ENCODE peak calls at places on chromosomes 12 and 14, in five cellular contexts. M is lung, L is cardiac muscle cell, Y is Peyer's patch, N is NCI-H774. Z is an unnamed sample.

GRCh38 chr12:81564237-81564636 is 194.9 kb downstream of the PPFIA2 start:
- DNase-seq in L (no peak), Y (no peak), N (no peak), M (no peak), Z (no peak)

GRCh38 chr12:50242751-50243191 is 40.5 kb downstream of the LIMA1 start:
- DNase-seq in Y (no peak), M (no peak), L (no peak), N (no peak), Z (no peak)

GRCh38 chr14:68306934-68307758 is 485.7 kb downstream of the ZFP36L1 start:
- DNase-seq in M (no peak), Y (no peak), L (no peak), N (peak), Z (peak)

GRCh38 chr12:50505945-50506344 is 1.2 kb downstream of the DIP2B start:
- DNase-seq in N (no peak), Y (peak), M (peak), L (peak), Z (no peak)

GRCh38 chr14:51869426-51870113 is 9.2 kb downstream of the GNG2 start:
- DNase-seq in M (no peak), Y (no peak), L (no peak), N (no peak), Z (no peak)

GRCh38 chr12:118063567-118064391 is 2.8 kb upstream of the WSB2 start:
- DNase-seq in M (no peak), N (no peak), Y (no peak), L (peak), Z (no peak)

GRCh38 chr14:54200726-54201125 is 196.1 kb upstream of the CDKN3 start:
- DNase-seq in N (no peak), M (no peak), L (no peak), Y (no peak), Z (no peak)

GRCh38 chr14:72906316-72906715 is 12.4 kb upstream of the DPF3 start:
- DNase-seq in L (peak), M (no peak), Y (no peak), N (no peak), Z (no peak)

GRCh38 chr14:63542231-63542999 is 762 bp downstream of the PPP2R5E start:
- DNase-seq in L (peak), N (no peak), Y (peak), M (peak), Z (peak)

GRCh38 chr12:57632369-57632897 is 568 bp downstream of the B4GALNT1 start:
- DNase-seq in M (no peak), N (no peak), Y (no peak), L (no peak), Z (peak)

GRCh38 chr12:26939192-26939832 is 1.0 kb downstream of the FGFR1OP2 start:
- DNase-seq in L (no peak), Y (no peak), N (no peak), M (no peak), Z (no peak)

GRCh38 chr14:100830681-100831080 is 4.8 kb downstream of the MEG3 start:
- DNase-seq in L (no peak), N (no peak), M (no peak), Y (no peak), Z (no peak)

GRCh38 chr12:109239179-109239578 is 69.9 kb downstream of the FOXN4 start:
- DNase-seq in Y (no peak), L (no peak), N (no peak), M (no peak), Z (no peak)

GRCh38 chr12:96483116-96483515 is 6.3 kb upstream of the CFAP54 start:
- DNase-seq in Y (no peak), N (no peak), M (no peak), L (no peak), Z (no peak)

GRCh38 chr12:123942911-123943648 is 29.6 kb downstream of the CCDC92 start:
- DNase-seq in N (no peak), M (no peak), Y (no peak), L (peak), Z (no peak)

GRCh38 chr14:95240859-95241813 is 78.6 kb downstream of the CLMN start:
- DNase-seq in Y (no peak), N (no peak), M (no peak), L (no peak), Z (no peak)

GRCh38 chr12:34402899-34403705 is 380.8 kb downstream of the ALG10 start:
- DNase-seq in M (peak), L (no peak), Y (peak), N (no peak), Z (peak)

GRCh38 chr14:63513756-63514155 is 29.4 kb downstream of the PPP2R5E start:
- DNase-seq in N (no peak), M (no peak), L (no peak), Y (no peak), Z (no peak)

GRCh38 chr12:124422570-124423523 is 128.0 kb downstream of the RFLNA start:
- DNase-seq in N (no peak), M (peak), Y (peak), L (peak), Z (peak)

GRCh38 chr12:3753549-3754284 is 808 bp upstream of the CRACR2A start:
- DNase-seq in Y (no peak), L (peak), N (no peak), M (no peak), Z (no peak)

GRCh38 chr12:62448436-62448835 is 18.2 kb upstream of the MON2 start:
- DNase-seq in N (no peak), M (no peak), L (no peak), Y (no peak), Z (no peak)

GRCh38 chr12:6941786-6942185 is 1.8 kb upstream of the RNU7-1 start:
- DNase-seq in L (no peak), M (no peak), Y (no peak), N (no peak), Z (peak)

GRCh38 chr12:45182511-45182910 is 33.4 kb upstream of the ANO6 start:
- DNase-seq in M (no peak), Y (no peak), N (no peak), L (no peak), Z (no peak)